ENCODE peak calls at places on chromosomes 2 and 18, in ten cellular contexts. Z is HT1080; F is HTR-8/SVneo; R is LoVo; W is activated CD8-positive, alpha-beta memory T cell treated with anti-CD3 and anti-CD28 coated beads for 4 hours; N is amygdala; D is AG09309; Y is NCI-H1092 treated with DMSO at 0.1 percent for 48 hours; I is AG08395; G is NCI-H748 treated with DMSO at 0.1 percent for 48 hours. V is an unnamed sample.

GRCh38 chr18:51833850-51834249 is 506.1 kb upstream of the DCC start:
- DNase-seq in Z (no peak), F (no peak), R (no peak), W (no peak), N (no peak), D (no peak), Y (no peak), I (no peak), G (no peak), V (no peak)

GRCh38 chr2:128442891-128443302 is 124.2 kb upstream of the HS6ST1 start:
- DNase-seq in Z (no peak), F (no peak), R (no peak), W (no peak), N (no peak), D (no peak), Y (no peak), I (no peak), G (no peak), V (no peak)

GRCh38 chr18:23238651-23239349 is 103.5 kb downstream of the CABLES1 start:
- DNase-seq in Z (no peak), F (no peak), R (no peak), W (no peak), N (no peak), D (no peak), Y (no peak), I (peak), G (no peak), V (no peak)

GRCh38 chr2:179106342-179107178 is 56.6 kb upstream of the CCDC141 start:
- DNase-seq in Z (peak), F (peak), R (peak), W (no peak), N (no peak), D (peak), Y (peak), I (peak), G (peak), V (peak)

GRCh38 chr2:173602153-173602552 is 247.5 kb downstream of the CDCA7 start:
- DNase-seq in Z (no peak), F (no peak), R (no peak), W (no peak), N (no peak), D (no peak), Y (no peak), I (no peak), G (no peak), V (no peak)

GRCh38 chr2:218732761-218733158 is 22.1 kb downstream of the TTLL4 start:
- DNase-seq in Z (no peak), F (no peak), R (no peak), W (no peak), N (no peak), D (no peak), Y (no peak), I (no peak), G (no peak), V (no peak)

GRCh38 chr2:71226965-71227560 is at the start of gene PAIP2B:
- DNase-seq in Z (peak), F (peak), R (peak), W (peak), N (peak), D (peak), Y (peak), I (peak), G (peak), V (peak)

GRCh38 chr2:86396304-86396785 is 44.8 kb upstream of the KDM3A start:
- DNase-seq in Z (peak), F (peak), R (no peak), W (no peak), N (peak), D (no peak), Y (peak), I (peak), G (no peak), V (peak)

GRCh38 chr2:25009954-25010353 is 31.9 kb upstream of the EFR3B start:
- DNase-seq in Z (no peak), F (no peak), R (no peak), W (no peak), N (no peak), D (no peak), Y (no peak), I (no peak), G (no peak), V (no peak)

GRCh38 chr18:76571689-76572088 is 76.6 kb upstream of the ZNF516 start:
- DNase-seq in Z (no peak), F (no peak), R (no peak), W (no peak), N (no peak), D (no peak), Y (no peak), I (no peak), G (no peak), V (no peak)

GRCh38 chr2:203149194-203149593 is 89.6 kb upstream of the CYP20A1 start:
- DNase-seq in Z (no peak), F (no peak), R (no peak), W (no peak), N (no peak), D (no peak), Y (no peak), I (no peak), G (no peak), V (no peak)

GRCh38 chr2:159285929-159286708 is at the start of gene WDSUB1:
- DNase-seq in Z (peak), F (peak), R (peak), W (peak), N (peak), D (peak), Y (peak), I (peak), G (peak), V (peak)

GRCh38 chr2:3654464-3655225 is 3.4 kb upstream of the ALLC start:
- DNase-seq in Z (no peak), F (no peak), R (no peak), W (no peak), N (no peak), D (no peak), Y (no peak), I (no peak), G (no peak), V (no peak)